ENCODE peak calls at places on chromosomes 1 and 21, in seven cellular contexts. Z is activated CD8-positive, alpha-beta T cell treated with anti-CD3 and anti-CD28 coated beads, Interleukin-2, amount 10 ng/mL, durations not matched to agents 7 days and 5 days; B is T-helper 2 cell; K is stimulated activated CD8-positive, alpha-beta memory T cell treated with anti-CD3 and anti-CD28 coated beads, Interleukin-7, amount 100 ng/mL, for 1 hour; Y is AG10803; D is endodermal cell; C is right atrium auricular region. R is an unnamed sample.
A peak's percentile ranks its signal among the peaks of the same experiment; 100 is the strongest.

GRCh38 chr1:8116892-8117262 is 90.8 kb upstream of the ERRFI1 start:
- DNase-seq in C (peak; percentile 90), Y (peak; percentile 80), Z (no peak), K (no peak), B (no peak), D (no peak), R (peak; percentile 74)

GRCh38 chr1:204574016-204574855 is 58.0 kb downstream of the MDM4 start:
- DNase-seq in Y (peak; percentile 33), K (no peak), D (peak; percentile 71), C (no peak), B (no peak), Z (no peak), R (no peak)

GRCh38 chr1:212920895-212921294 is 29.4 kb upstream of the VASH2 start:
- DNase-seq in K (no peak), D (peak; percentile 72), C (no peak), B (no peak), Z (no peak), Y (no peak), R (no peak)

GRCh38 chr1:78047131-78047530 is 1.4 kb downstream of the GIPC2 start:
- DNase-seq in Z (no peak), Y (no peak), K (no peak), B (no peak), C (no peak), D (no peak), R (no peak)

GRCh38 chr1:199859525-199859924 is 168.0 kb upstream of the NR5A2 start:
- DNase-seq in D (no peak), Z (no peak), Y (peak; percentile 71), C (no peak), B (no peak), K (no peak), R (no peak)

GRCh38 chr1:109824349-109825115 is 60.8 kb upstream of the EPS8L3 start:
- DNase-seq in Y (no peak), K (no peak), D (peak; percentile 31), B (no peak), Z (no peak), C (peak; percentile 32), R (no peak)

GRCh38 chr21:31760931-31761330 is 29.0 kb upstream of the SCAF4 start:
- DNase-seq in Y (no peak), K (no peak), D (no peak), C (no peak), B (no peak), Z (no peak), R (no peak)

GRCh38 chr1:54996359-54996868 is 2.3 kb upstream of the BSND start:
- DNase-seq in Y (peak; percentile 47), B (peak; percentile 86), D (peak; percentile 95), Z (peak; percentile 86), C (peak; percentile 64), K (peak; percentile 63), R (peak; percentile 85)